ENCODE peak calls at places on chromosome 4, in nine cellular contexts. Q, H, O, Y, J, B, C, E and R are unnamed samples.

GRCh38 chr4:138308421-138308820 is 66.3 kb upstream of the SLC7A11 start:
- DNase-seq in E (peak), J (no peak), Y (no peak), O (no peak), C (no peak), H (no peak), Q (no peak), B (no peak), R (no peak)

GRCh38 chr4:48649505-48649904 is 130.6 kb downstream of the FRYL start:
- DNase-seq in O (no peak), E (no peak), B (no peak), Y (no peak), H (no peak), Q (no peak), C (no peak), J (no peak), R (no peak)

GRCh38 chr4:98232202-98232601 is 29.0 kb upstream of the RAP1GDS1 start:
- DNase-seq in H (no peak), Y (no peak), E (peak), B (no peak), J (no peak), Q (no peak), O (peak), C (no peak), R (no peak)

GRCh38 chr4:115108850-115109249 is 4.6 kb downstream of the NDST4 start:
- DNase-seq in B (no peak), C (no peak), J (no peak), O (no peak), Q (no peak), H (no peak), Y (no peak), E (no peak), R (no peak)

GRCh38 chr4:3127129-3127528 is 52.6 kb downstream of the HTT start:
- DNase-seq in E (no peak), C (no peak), Y (no peak), O (no peak), B (no peak), J (no peak), Q (no peak), H (no peak), R (no peak)

GRCh38 chr4:174119051-174119450 is 164.4 kb downstream of the FBXO8 start:
- DNase-seq in E (peak), J (no peak), Y (peak), H (no peak), Q (no peak), O (no peak), C (no peak), B (no peak), R (no peak)

GRCh38 chr4:13544556-13545393 is 467 bp upstream of the NKX3-2 start:
- DNase-seq in Q (peak), E (peak), C (no peak), O (peak), B (peak), J (peak), H (peak), Y (peak), R (peak)

GRCh38 chr4:182231080-182231479 is 12.1 kb upstream of the TENM3 start:
- DNase-seq in H (no peak), B (no peak), J (no peak), Y (no peak), E (peak), C (no peak), O (no peak), Q (no peak), R (no peak)

GRCh38 chr4:185524888-185525863 is 10.1 kb downstream of the PDLIM3 start:
- DNase-seq in C (no peak), Q (no peak), B (no peak), J (no peak), H (no peak), Y (no peak), E (peak), O (no peak), R (no peak)

GRCh38 chr4:170047774-170048354 is 21.7 kb upstream of the MFAP3L start:
- DNase-seq in O (peak), C (peak), B (peak), E (peak), J (peak), H (peak), Y (peak), Q (peak), R (peak)

GRCh38 chr4:81504685-81505598 is 33.2 kb upstream of the RASGEF1B start:
- DNase-seq in O (peak), J (no peak), B (peak), Q (peak), E (no peak), H (no peak), C (no peak), Y (peak), R (peak)
- TF ChIP-seq POLR2A in O (peak), J (no peak), B (no peak), Q (no peak), E (no peak), H (no peak), C (no peak), Y (no peak), R (no peak)

DNA sequence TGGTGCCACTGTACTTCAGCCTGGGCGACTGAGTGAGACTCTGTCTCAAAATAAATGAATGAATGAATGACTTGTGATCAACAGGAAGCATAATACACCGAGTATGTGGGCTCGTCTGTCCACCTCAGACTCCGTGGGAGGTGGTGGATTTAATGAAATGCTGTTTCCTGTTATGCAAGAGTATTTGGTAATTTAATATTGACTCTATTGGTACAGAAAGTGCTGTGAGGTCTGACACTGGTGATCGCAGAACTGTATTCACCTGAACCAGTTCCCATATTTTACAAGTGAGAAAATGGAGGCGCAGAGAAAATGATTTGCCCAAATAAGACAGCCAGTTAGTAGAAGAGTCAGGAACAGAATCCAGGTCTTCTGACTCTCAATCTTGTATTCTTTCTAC is 423.3 kb downstream of the RAPGEF2 start:
- DNase-seq in E (no peak), C (no peak), Q (no peak), Y (no peak), B (no peak), J (no peak), H (no peak), O (no peak), R (peak)
- TF ChIP-seq POLR2A in E (no peak), C (no peak), Q (no peak), Y (no peak), B (no peak), J (no peak), H (no peak), O (no peak), R (no peak)

GRCh38 chr4:186569533-186570192 is 14.3 kb upstream of the MTNR1A start:
- DNase-seq in Y (no peak), B (no peak), H (no peak), J (no peak), C (no peak), Q (no peak), O (no peak), E (no peak), R (no peak)

GRCh38 chr4:186566068-186566467 is 10.7 kb upstream of the MTNR1A start:
- DNase-seq in H (no peak), B (no peak), Q (no peak), E (no peak), J (no peak), C (no peak), O (no peak), Y (no peak), R (no peak)

DNA sequence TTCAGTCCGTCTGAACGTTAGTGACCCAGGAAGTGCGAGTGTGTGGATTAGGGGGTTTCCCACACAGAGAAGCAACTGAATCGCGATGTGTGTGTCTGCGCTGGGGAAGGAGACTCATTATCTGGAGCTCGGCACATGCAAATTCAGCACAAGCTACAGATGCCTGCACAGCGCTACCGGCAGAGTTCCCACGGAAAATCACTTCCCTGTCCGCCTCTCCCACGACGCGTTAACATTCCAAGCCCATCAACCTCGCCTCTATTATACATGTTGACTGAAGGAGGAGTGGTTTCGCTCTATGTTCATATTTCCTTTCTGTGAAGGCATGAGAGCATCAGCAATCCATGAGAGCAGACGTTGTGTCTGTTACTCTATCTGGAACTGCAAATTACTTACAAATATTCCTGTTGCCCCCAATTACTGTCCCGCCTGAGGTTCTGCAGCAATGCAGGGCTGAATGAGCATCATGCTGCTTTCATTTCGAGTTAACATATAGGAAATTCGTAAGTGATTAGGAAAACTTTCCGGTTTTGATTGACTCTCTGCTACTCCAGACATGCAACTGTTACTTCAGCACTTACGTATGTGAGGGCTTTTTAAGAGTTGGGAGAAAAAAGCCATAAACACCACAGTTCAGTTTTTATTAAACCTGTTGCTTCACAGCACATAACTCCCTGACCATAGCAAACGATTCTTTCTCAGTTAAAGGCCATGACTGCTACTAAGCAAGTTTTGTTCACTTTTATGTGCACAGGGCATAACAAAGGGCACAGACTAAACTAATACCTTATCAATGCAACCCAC is 15.0 kb upstream of the MTNR1A start:
- DNase-seq in O (no peak), J (no peak), E (peak), B (no peak), C (no peak), Y (no peak), Q (no peak), H (no peak), R (no peak)
- TF ChIP-seq POLR2A in O (no peak), J (no peak), E (no peak), B (no peak), C (no peak), Y (no peak), Q (no peak), H (no peak), R (no peak)

GRCh38 chr4:16770887-16771286 is 127.6 kb downstream of the LDB2 start:
- DNase-seq in O (no peak), Y (no peak), Q (no peak), B (no peak), H (no peak), C (no peak), J (no peak), E (no peak), R (no peak)

GRCh38 chr4:16779028-16779675 is 119.3 kb downstream of the LDB2 start:
- DNase-seq in Q (no peak), H (no peak), B (no peak), O (no peak), E (peak), C (no peak), Y (no peak), J (no peak), R (no peak)

GRCh38 chr4:16772366-16772850 is 126.0 kb downstream of the LDB2 start:
- DNase-seq in E (peak), J (no peak), Y (no peak), B (no peak), C (no peak), H (no peak), O (no peak), Q (no peak), R (no peak)

GRCh38 chr4:16777726-16778125 is 120.7 kb downstream of the LDB2 start:
- DNase-seq in B (no peak), J (no peak), C (no peak), O (no peak), Q (no peak), H (no peak), Y (no peak), E (peak), R (no peak)

GRCh38 chr4:16775411-16776154 is 122.9 kb downstream of the LDB2 start:
- DNase-seq in B (no peak), O (no peak), Y (no peak), C (no peak), Q (no peak), H (no peak), J (no peak), E (no peak), R (no peak)
- TF ChIP-seq POLR2A in B (no peak), O (no peak), Y (no peak), C (no peak), Q (no peak), H (no peak), J (no peak), E (no peak), R (no peak)

GRCh38 chr4:153570228-153570973 is 104.2 kb downstream of the TMEM131L start:
- DNase-seq in E (no peak), Y (no peak), B (no peak), J (no peak), C (no peak), H (no peak), O (no peak), Q (no peak), R (no peak)

GRCh38 chr4:153560918-153561317 is 94.8 kb downstream of the TMEM131L start:
- DNase-seq in Y (no peak), O (no peak), H (no peak), C (no peak), Q (no peak), E (no peak), B (no peak), J (no peak), R (no peak)

GRCh38 chr4:153571006-153571545 is 104.9 kb downstream of the TMEM131L start:
- DNase-seq in C (no peak), E (no peak), O (no peak), Q (no peak), Y (no peak), H (no peak), J (no peak), B (no peak), R (no peak)

GRCh38 chr4:153564630-153565525 is 98.7 kb downstream of the TMEM131L start:
- DNase-seq in O (peak), Y (no peak), H (no peak), J (no peak), Q (no peak), E (peak), B (no peak), C (peak), R (no peak)

GRCh38 chr4:153566751-153567150 is 100.6 kb downstream of the TMEM131L start:
- DNase-seq in H (no peak), B (no peak), Q (no peak), Y (no peak), E (no peak), O (no peak), C (no peak), J (no peak), R (no peak)
- TF ChIP-seq POLR2A in H (no peak), B (no peak), Q (no peak), Y (no peak), E (no peak), O (no peak), C (no peak), J (no peak), R (no peak)

GRCh38 chr4:75630174-75630931 is at the start of gene CDKL2:
- DNase-seq in J (no peak), H (peak), C (peak), O (peak), E (no peak), B (peak), Q (peak), Y (peak), R (peak)
- TF ChIP-seq POLR2A in J (no peak), H (peak), C (no peak), O (no peak), E (no peak), B (no peak), Q (peak), Y (no peak), R (no peak)